ENCODE peak calls at places on chromosome 2, in ten cellular contexts. R is tibial artery, F is HFFc6, A is activated T-cell treated with anti-CD3 and anti-CD28 coated beads for 4 hours, D is KBM-7, J is lower leg skin, C is endothelial cell, V is MM.1S, I is islet precursor cell, P is sciatic nerve. W is an unnamed sample.

GRCh38 chr2:1140389-1141003 is 189.8 kb downstream of the SNTG2 start:
- DNase-seq in R (no peak), F (no peak), A (peak), D (peak), J (no peak), C (peak), V (no peak), I (peak), P (no peak), W (peak)

GRCh38 chr2:238127165-238128060 is 11.1 kb upstream of the KLHL30 start:
- DNase-seq in R (no peak), F (peak), A (no peak), D (no peak), J (no peak), C (no peak), V (peak), I (no peak), P (no peak), W (peak)

GRCh38 chr2:16861154-16861929 is 195.7 kb upstream of the CYRIA start:
- DNase-seq in R (no peak), F (no peak), A (no peak), D (peak), J (no peak), C (no peak), V (no peak), I (no peak), P (no peak), W (no peak)

GRCh38 chr2:85269959-85270358 is 57.8 kb downstream of the TGOLN2 start:
- DNase-seq in R (no peak), F (no peak), A (no peak), D (no peak), J (no peak), C (peak), V (no peak), I (no peak), P (no peak), W (no peak)

GRCh38 chr2:54606393-54606973 is 117.0 kb upstream of the EML6 start:
- DNase-seq in R (no peak), F (no peak), A (no peak), D (no peak), J (peak), C (no peak), V (no peak), I (peak), P (no peak), W (no peak)

GRCh38 chr2:65436825-65437221 is 4.4 kb upstream of the SPRED2 start:
- DNase-seq in R (no peak), F (no peak), A (no peak), D (no peak), J (no peak), C (no peak), V (peak), I (no peak), P (no peak), W (no peak)

GRCh38 chr2:159137511-159138101 is 148.9 kb downstream of the WDSUB1 start:
- DNase-seq in R (no peak), F (no peak), A (no peak), D (no peak), J (no peak), C (no peak), V (no peak), I (no peak), P (no peak), W (peak)

GRCh38 chr2:44169155-44169898 is 652 bp downstream of the PPM1B start:
- DNase-seq in R (no peak), F (peak), A (peak), D (peak), J (peak), C (peak), V (peak), I (peak), P (no peak), W (peak)

GRCh38 chr2:161843936-161844335 is 219.7 kb downstream of the SLC4A10 start:
- DNase-seq in R (no peak), F (no peak), A (no peak), D (no peak), J (no peak), C (no peak), V (no peak), I (no peak), P (no peak), W (no peak)

GRCh38 chr2:182228073-182228473 is 198.8 kb downstream of the PDE1A start:
- DNase-seq in R (no peak), F (no peak), A (no peak), D (no peak), J (no peak), C (no peak), V (no peak), I (no peak), P (no peak), W (no peak)

GRCh38 chr2:42913280-42913878 is 121.0 kb upstream of the HAAO start:
- DNase-seq in R (no peak), F (no peak), A (no peak), D (peak), J (no peak), C (no peak), V (no peak), I (peak), P (no peak), W (peak)

GRCh38 chr2:222671259-222672067 is at the start of gene MOGAT1:
- DNase-seq in R (no peak), F (no peak), A (no peak), D (no peak), J (no peak), C (peak), V (no peak), I (peak), P (peak), W (peak)

GRCh38 chr2:45748239-45748638 is 96.8 kb downstream of the PRKCE start:
- DNase-seq in R (no peak), F (peak), A (no peak), D (no peak), J (peak), C (no peak), V (no peak), I (no peak), P (no peak), W (no peak)

GRCh38 chr2:62547849-62548248 is 41.9 kb upstream of the TMEM17 start:
- DNase-seq in R (no peak), F (no peak), A (no peak), D (peak), J (no peak), C (no peak), V (no peak), I (no peak), P (no peak), W (no peak)

GRCh38 chr2:175039490-175039889 is 34.3 kb upstream of the CHN1 start:
- DNase-seq in R (no peak), F (no peak), A (no peak), D (no peak), J (no peak), C (no peak), V (no peak), I (no peak), P (no peak), W (no peak)

GRCh38 chr2:136916131-136916530 is 150.8 kb downstream of the THSD7B start:
- DNase-seq in R (no peak), F (no peak), A (no peak), D (no peak), J (no peak), C (no peak), V (no peak), I (peak), P (no peak), W (no peak)

GRCh38 chr2:68715353-68716041 is 19.1 kb upstream of the ARHGAP25 start:
- DNase-seq in R (peak), F (peak), A (no peak), D (peak), J (no peak), C (peak), V (peak), I (peak), P (peak), W (peak)

GRCh38 chr2:3449106-3449505 is 69.6 kb downstream of the TRAPPC12 start:
- DNase-seq in R (no peak), F (no peak), A (no peak), D (no peak), J (no peak), C (no peak), V (no peak), I (peak), P (no peak), W (no peak)

GRCh38 chr2:118589726-118590125 is 257.7 kb downstream of the EN1 start:
- DNase-seq in R (no peak), F (no peak), A (no peak), D (no peak), J (peak), C (no peak), V (no peak), I (no peak), P (no peak), W (no peak)

GRCh38 chr2:85936421-85937068 is 47.8 kb upstream of the ST3GAL5 start:
- DNase-seq in R (no peak), F (no peak), A (no peak), D (no peak), J (no peak), C (no peak), V (no peak), I (peak), P (no peak), W (no peak)

GRCh38 chr2:180231015-180231414 is 223.9 kb upstream of the CWC22 start:
- DNase-seq in R (no peak), F (no peak), A (no peak), D (no peak), J (no peak), C (no peak), V (no peak), I (peak), P (no peak), W (no peak)

GRCh38 chr2:182241936-182242335 is 184.9 kb downstream of the PDE1A start:
- DNase-seq in R (no peak), F (no peak), A (no peak), D (no peak), J (no peak), C (no peak), V (no peak), I (no peak), P (no peak), W (no peak)

GRCh38 chr2:174595904-174596397 is 1.7 kb downstream of the WIPF1 start:
- DNase-seq in R (no peak), F (no peak), A (no peak), D (peak), J (no peak), C (no peak), V (peak), I (no peak), P (no peak), W (no peak)

GRCh38 chr2:206004004-206004693 is 81.8 kb downstream of the INO80D start:
- DNase-seq in R (no peak), F (peak), A (no peak), D (peak), J (no peak), C (peak), V (no peak), I (peak), P (no peak), W (peak)

GRCh38 chr2:120771556-120772208 is 36.0 kb downstream of the GLI2 start:
- DNase-seq in R (peak), F (peak), A (no peak), D (no peak), J (peak), C (no peak), V (no peak), I (peak), P (no peak), W (no peak)